ENCODE peak calls at places on chromosomes 2 and 18, in nine cellular contexts. R is GM12892, F is H1, K is uterus, D is transverse colon, C is heart left ventricle, H is ovary, P is Peyer's patch, N is HCT116. V is an unnamed sample.

GRCh38 chr2:171762879-171763573 is 75.8 kb downstream of the DYNC1I2 start:
- DNase-seq in R (no peak), F (no peak), K (no peak), D (no peak), C (no peak), H (no peak), P (no peak), N (no peak), V (no peak)

GRCh38 chr2:15069149-15069548 is 436.6 kb downstream of the LRATD1 start:
- DNase-seq in R (no peak), F (no peak), K (no peak), D (no peak), C (no peak), H (no peak), P (no peak), N (no peak), V (no peak)

GRCh38 chr2:172436889-172437288 is 9.5 kb downstream of the ITGA6 start:
- DNase-seq in R (no peak), F (no peak), K (no peak), D (no peak), C (no peak), H (no peak), P (no peak), N (no peak), V (no peak)

GRCh38 chr2:213316001-213316735 is 31.9 kb downstream of the SPAG16 start:
- DNase-seq in R (no peak), F (no peak), K (no peak), D (no peak), C (no peak), H (no peak), P (no peak), N (peak), V (no peak)

GRCh38 chr18:58619554-58619915 is 9.4 kb downstream of the ALPK2 start:
- DNase-seq in R (no peak), F (no peak), K (no peak), D (no peak), C (no peak), H (no peak), P (no peak), N (no peak), V (no peak)

GRCh38 chr2:157438907-157439791 is 4.7 kb downstream of the CYTIP start:
- DNase-seq in R (no peak), F (no peak), K (no peak), D (no peak), C (no peak), H (no peak), P (no peak), N (no peak), V (no peak)

GRCh38 chr2:164126960-164127359 is 391.2 kb upstream of the FIGN start:
- DNase-seq in R (no peak), F (no peak), K (no peak), D (no peak), C (no peak), H (no peak), P (no peak), N (no peak), V (no peak)

GRCh38 chr2:215870986-215871385 is 142.4 kb downstream of the MREG start:
- DNase-seq in R (no peak), F (peak), K (no peak), D (no peak), C (no peak), H (no peak), P (no peak), N (peak), V (peak)

GRCh38 chr2:198664349-198664748 is 793.4 kb downstream of the SATB2 start:
- DNase-seq in R (no peak), F (no peak), K (no peak), D (no peak), C (no peak), H (no peak), P (no peak), N (no peak), V (no peak)

GRCh38 chr2:234195516-234195915 is 145.0 kb downstream of the SPP2 start:
- DNase-seq in R (no peak), F (no peak), K (no peak), D (no peak), C (no peak), H (no peak), P (no peak), N (no peak), V (no peak)

GRCh38 chr2:24262571-24262970 is 87.7 kb downstream of the FAM228A start:
- DNase-seq in R (no peak), F (no peak), K (no peak), D (no peak), C (no peak), H (no peak), P (no peak), N (no peak), V (no peak)

GRCh38 chr2:217370391-217370790 is 510.5 kb upstream of the TNP1 start:
- DNase-seq in R (no peak), F (no peak), K (no peak), D (no peak), C (no peak), H (no peak), P (no peak), N (peak), V (no peak)

GRCh38 chr2:39666489-39667141 is 898 bp downstream of the TMEM178A start:
- DNase-seq in R (no peak), F (peak), K (no peak), D (no peak), C (no peak), H (no peak), P (no peak), N (no peak), V (no peak)

DNA sequence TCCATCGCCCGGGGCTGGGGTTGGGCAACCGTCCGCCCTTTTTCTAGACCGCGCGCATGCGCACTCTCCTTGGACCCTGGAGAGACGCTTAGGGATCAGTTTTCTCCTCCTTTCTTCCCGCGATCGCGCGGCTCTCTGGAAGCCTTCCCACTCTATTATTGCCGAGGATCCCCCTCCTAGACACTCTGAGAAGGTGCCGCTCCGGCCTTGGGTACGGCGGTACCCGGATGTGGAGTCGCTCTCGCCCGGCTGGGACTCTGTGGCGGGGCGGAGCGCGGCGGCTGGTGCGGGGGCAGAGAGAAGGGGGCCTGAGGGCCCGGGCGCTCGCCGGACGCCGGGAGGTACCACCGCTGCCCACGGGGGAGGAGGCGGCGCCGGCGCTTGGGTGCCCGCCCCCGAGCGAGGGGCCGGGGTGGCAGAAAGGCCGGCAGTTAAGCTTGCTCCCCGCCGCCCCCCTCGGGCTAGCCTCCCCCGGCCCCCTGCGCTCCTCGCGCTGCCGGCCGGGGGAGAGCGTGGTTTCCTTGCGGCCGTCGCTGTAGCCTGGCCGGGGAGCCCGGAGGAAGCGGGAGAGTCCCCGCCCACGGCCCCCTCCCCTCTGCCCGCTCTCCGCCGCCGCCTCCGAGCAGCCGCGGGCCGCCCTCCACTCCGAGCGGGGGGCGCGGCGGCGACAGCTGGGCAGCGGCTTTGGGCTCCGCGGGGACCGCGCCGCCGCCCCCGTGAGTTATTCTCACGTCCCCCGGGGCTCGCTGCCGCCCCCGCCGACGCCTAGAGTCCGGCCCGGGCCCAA is at the start of gene MIB1:
- DNase-seq in R (peak), F (peak), K (peak), D (peak), C (peak), H (peak), P (peak), N (peak), V (peak)
- TF ChIP-seq POLR2A in R (peak), F (peak), K (peak), D (peak), C (peak), H (peak), P (peak), N (peak), V (peak)

GRCh38 chr2:64943387-64944150 is 45.6 kb upstream of the SLC1A4 start:
- DNase-seq in R (no peak), F (no peak), K (peak), D (no peak), C (peak), H (peak), P (no peak), N (no peak), V (no peak)

GRCh38 chr2:64944484-64944883 is 44.7 kb upstream of the SLC1A4 start:
- DNase-seq in R (no peak), F (no peak), K (no peak), D (no peak), C (no peak), H (no peak), P (no peak), N (no peak), V (no peak)

GRCh38 chr2:64947906-64948305 is 41.3 kb upstream of the SLC1A4 start:
- DNase-seq in R (no peak), F (no peak), K (no peak), D (no peak), C (no peak), H (no peak), P (no peak), N (no peak), V (no peak)

GRCh38 chr2:64946737-64947090 is 42.5 kb upstream of the SLC1A4 start:
- DNase-seq in R (no peak), F (no peak), K (no peak), D (no peak), C (no peak), H (no peak), P (no peak), N (no peak), V (no peak)

DNA sequence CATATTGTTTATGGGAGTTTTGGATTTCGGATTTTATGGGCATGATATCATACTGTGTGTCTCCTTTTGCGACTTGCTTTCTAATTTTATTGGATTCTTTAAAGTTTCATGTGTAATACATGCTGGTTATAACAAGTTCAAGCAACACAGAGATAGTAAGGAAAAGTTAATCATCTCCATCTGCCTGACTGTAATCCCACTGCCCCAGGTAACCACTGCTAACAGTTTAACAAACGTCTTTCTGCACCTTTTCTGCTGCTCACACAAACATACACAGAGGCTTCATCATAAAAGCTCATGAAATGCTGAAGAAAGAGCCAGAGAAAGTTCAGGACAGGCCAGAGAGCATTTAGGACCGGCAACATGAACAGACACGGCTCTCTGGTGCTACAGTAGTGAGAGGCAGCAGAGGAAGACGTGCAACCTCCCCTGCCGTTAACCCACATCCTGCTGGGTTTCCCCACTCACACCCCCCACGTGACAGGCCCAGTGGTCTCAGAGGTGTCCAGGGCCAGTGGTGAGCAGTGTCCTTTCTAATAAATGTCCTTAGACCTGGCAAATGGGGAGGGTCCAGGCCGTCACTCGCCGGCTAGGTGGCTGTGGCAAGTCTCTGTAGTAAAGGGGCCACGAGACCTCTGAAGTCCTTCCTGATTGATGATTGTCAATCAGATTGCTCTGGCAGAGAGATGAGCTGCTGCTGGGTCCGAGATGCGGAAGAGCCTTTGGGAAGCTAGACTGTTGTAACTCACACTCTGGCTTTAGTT is 43.0 kb upstream of the SLC1A4 start:
- DNase-seq in R (peak), F (no peak), K (peak), D (peak), C (no peak), H (no peak), P (peak), N (no peak), V (no peak)
- TF ChIP-seq POLR2A in R (peak), F (no peak), K (no peak), D (no peak), C (no peak), H (no peak), P (no peak), N (no peak), V (no peak)

GRCh38 chr2:219642465-219643083 is 15.1 kb downstream of the SLC4A3 start:
- DNase-seq in R (peak), F (peak), K (peak), D (peak), C (peak), H (peak), P (peak), N (peak), V (peak)
- TF ChIP-seq POLR2A in R (no peak), F (no peak), K (no peak), D (no peak), C (peak), H (peak), P (no peak), N (no peak), V (no peak)

DNA sequence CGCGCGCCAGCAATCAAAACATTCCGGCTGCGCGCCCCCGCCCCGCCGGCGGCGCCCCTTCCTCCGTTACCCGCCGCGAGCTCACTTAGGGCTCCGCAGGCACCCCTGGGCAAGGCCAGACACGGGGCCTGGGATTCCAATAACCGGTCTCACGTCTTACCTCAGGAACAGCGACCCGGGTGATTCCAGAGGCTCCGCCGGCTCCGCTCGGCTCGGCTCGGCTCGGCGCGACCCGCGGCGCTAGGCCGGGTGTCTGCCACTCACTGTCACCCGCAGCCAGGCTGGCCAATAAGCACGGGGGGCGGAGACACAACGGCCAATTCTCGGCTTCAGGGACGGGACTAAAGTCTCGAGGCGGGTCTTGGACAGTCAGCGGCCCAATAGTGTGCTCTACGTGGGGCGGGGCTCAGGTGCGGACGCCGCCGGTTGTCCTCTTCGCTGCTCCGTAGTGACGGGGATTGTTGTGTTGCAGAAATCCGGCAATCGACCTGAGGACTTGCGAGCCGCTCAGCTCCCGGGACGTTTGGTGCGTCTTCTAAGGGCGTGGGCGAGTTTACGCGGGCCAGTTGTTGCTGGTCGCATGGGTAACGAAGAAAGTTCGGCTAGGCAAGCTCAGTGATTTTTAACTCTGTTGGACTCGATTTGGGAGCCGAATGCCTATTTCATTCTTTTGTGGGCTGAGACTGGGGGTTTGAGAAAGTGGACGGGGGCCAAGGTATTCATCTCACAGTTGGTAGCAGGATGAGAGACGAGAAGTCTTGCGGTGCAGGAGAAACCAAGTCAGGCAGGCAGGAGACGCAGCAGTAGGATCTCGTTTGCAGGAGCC is at the start of the genes ANKZF1 and ATG9A:
- DNase-seq in R (peak), F (peak), K (peak), D (peak), C (peak), H (peak), P (peak), N (peak), V (peak)
- TF ChIP-seq POLR2A in R (peak), F (peak), K (peak), D (peak), C (peak), H (peak), P (peak), N (peak), V (peak)

GRCh38 chr2:231613655-231614558 is 21.2 kb downstream of the TEX44 start:
- DNase-seq in R (peak), F (peak), K (peak), D (peak), C (peak), H (peak), P (peak), N (peak), V (peak)
- TF ChIP-seq POLR2A in R (peak), F (no peak), K (no peak), D (peak), C (peak), H (peak), P (peak), N (no peak), V (peak)

GRCh38 chr2:237968048-237968862 is 1.4 kb downstream of the UBE2F start:
- DNase-seq in R (peak), F (no peak), K (peak), D (peak), C (peak), H (no peak), P (peak), N (no peak), V (peak)
- TF ChIP-seq POLR2A in R (no peak), F (no peak), K (no peak), D (no peak), C (no peak), H (no peak), P (no peak), N (no peak), V (peak)

GRCh38 chr2:138501427-138502252 is at the start of gene SPOPL:
- DNase-seq in R (peak), F (peak), K (peak), D (peak), C (peak), H (peak), P (peak), N (peak), V (peak)
- TF ChIP-seq POLR2A in R (peak), F (peak), K (peak), D (peak), C (peak), H (peak), P (peak), N (peak), V (peak)